ENCODE peak calls at places on chromosome 19, in nine cellular contexts. J is ovary, E is pancreas, K is neural progenitor cell, X is cardiac muscle cell, H is mesendoderm, T is fibroblast of the aortic adventitia, N is heart right ventricle, C is right lobe of liver. D is an unnamed sample.

GRCh38 chr19:3605770-3606169 is 905 bp downstream of the TBXA2R start:
- DNase-seq in X (no peak), E (no peak), N (no peak), T (peak; percentile 11), K (no peak), J (no peak), C (no peak), H (no peak), D (no peak)

GRCh38 chr19:35995655-35995993 is 636 bp downstream of the SDHAF1 start:
- DNase-seq in J (peak; percentile 59), K (peak; percentile 80), X (peak; percentile 58), C (peak; percentile 69), T (peak; percentile 25), H (peak; percentile 82), E (peak; percentile 56), N (peak; percentile 29), D (peak; percentile 36)

GRCh38 chr19:3798137-3798536 is 12.0 kb upstream of the MATK start:
- DNase-seq in J (no peak), X (no peak), H (no peak), K (no peak), N (no peak), C (no peak), T (no peak), E (no peak), D (no peak)

GRCh38 chr19:2610637-2611482 is 91.6 kb downstream of the GNG7 start:
- DNase-seq in E (peak; percentile 95), N (peak; percentile 92), T (peak; percentile 98), K (peak; percentile 92), C (peak; percentile 95), H (peak; percentile 96), J (peak; percentile 91), X (peak; percentile 95), D (peak; percentile 94)

GRCh38 chr19:4984448-4984990 is 15.6 kb downstream of the KDM4B start:
- DNase-seq in N (no peak), E (no peak), T (no peak), J (no peak), H (no peak), X (no peak), K (no peak), C (no peak), D (no peak)

GRCh38 chr19:3409346-3410064 is 43.1 kb downstream of the NFIC start:
- DNase-seq in T (no peak), E (peak; percentile 58), X (no peak), J (no peak), H (no peak), K (no peak), C (peak; percentile 98), N (peak; percentile 71), D (no peak)

GRCh38 chr19:13146763-13147563 is 3.2 kb downstream of the STX10 start:
- DNase-seq in X (peak; percentile 61), T (peak; percentile 48), H (no peak), E (no peak), K (no peak), N (no peak), J (no peak), C (no peak), D (peak; percentile 38)

GRCh38 chr19:13537454-13537853 is 31.2 kb upstream of the CACNA1A start:
- DNase-seq in X (no peak), C (no peak), N (no peak), K (peak; percentile 44), E (no peak), J (no peak), H (peak; percentile 60), T (no peak), D (no peak)

GRCh38 chr19:18999016-18999758 is 34.1 kb downstream of the SUGP2 start:
- DNase-seq in T (peak; percentile 27), H (no peak), E (no peak), C (peak; percentile 71), X (peak; percentile 56), J (no peak), N (no peak), K (no peak), D (peak; percentile 42)

GRCh38 chr19:38676023-38676877 is 28.8 kb downstream of the ACTN4 start:
- DNase-seq in H (no peak), C (no peak), X (peak; percentile 77), J (peak; percentile 57), K (no peak), N (peak; percentile 52), T (peak; percentile 73), E (no peak), D (peak; percentile 78)

GRCh38 chr19:31118292-31118925 is 230.8 kb downstream of the TSHZ3 start:
- DNase-seq in H (peak; percentile 35), K (peak; percentile 6), E (no peak), T (no peak), N (no peak), C (no peak), J (no peak), X (no peak), D (no peak)

GRCh38 chr19:48061401-48062344 is 17.8 kb upstream of the CABP5 start:
- DNase-seq in T (no peak), E (no peak), J (no peak), C (no peak), N (no peak), K (no peak), H (peak; percentile 88), X (no peak), D (no peak)

DNA sequence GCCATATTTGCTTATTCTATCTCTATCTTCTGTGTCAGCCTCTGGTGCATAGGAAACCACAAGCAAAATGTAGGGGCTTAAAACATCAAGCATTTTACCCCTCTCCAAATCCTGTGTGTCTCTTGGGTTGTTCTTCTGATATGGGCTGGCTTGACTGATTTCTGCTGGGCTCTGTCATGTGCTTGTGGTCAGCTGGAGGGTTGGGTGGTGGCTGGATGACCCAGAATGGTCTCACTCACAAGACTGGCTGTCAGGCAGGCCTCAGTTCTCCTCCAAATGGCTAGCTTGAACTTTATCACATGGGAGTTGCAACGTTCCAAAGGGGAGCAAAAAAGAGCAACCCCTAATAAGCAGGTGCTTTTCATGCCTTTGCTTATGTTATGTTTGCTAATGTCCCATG is 9.6 kb upstream of the LYPD5 start:
- DNase-seq in T (no peak), H (no peak), C (no peak), X (no peak), E (no peak), N (no peak), J (no peak), K (no peak), D (no peak)
- H3K4me3 ChIP-seq in T (no peak overlapping the region), H (no peak overlapping the region), C (no peak overlapping the region), X (no peak overlapping the region), E (no peak overlapping the region), N (no peak overlapping the region), J (no peak overlapping the region), K (no peak overlapping the region), D (no peak overlapping the region)

DNA sequence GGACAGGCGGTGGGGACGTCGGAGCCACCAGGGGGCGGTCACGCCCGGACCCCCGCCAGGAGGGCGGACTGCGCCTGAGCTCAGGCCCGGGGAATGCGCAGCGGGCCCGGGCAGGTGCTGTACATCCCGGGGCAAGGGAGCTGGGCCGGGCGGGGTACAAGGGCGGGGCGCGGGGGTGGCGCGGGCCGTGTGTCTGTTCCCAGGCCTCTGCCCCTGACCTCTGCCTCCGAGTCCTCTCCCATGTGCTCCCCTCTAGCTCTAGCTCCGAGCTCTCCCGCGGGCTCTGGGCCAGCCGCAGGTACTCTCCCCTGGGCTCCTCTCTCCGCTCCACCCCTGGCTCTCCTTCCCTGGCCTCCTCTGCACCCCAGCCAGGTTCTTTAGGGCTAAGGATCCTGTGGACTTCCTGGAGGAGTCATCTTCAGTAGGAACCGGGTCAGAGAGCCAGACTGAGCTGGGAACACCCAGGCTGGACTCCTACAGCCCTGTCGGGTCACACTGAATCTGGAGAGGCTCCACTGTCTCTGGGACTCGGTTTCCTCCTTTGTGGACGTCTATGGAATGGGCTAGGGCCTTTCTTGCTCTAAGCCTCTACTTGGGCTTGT is 2.3 kb downstream of the PPP1R13L start:
- DNase-seq in N (no peak), T (no peak), E (peak; percentile 69), J (no peak), H (peak; percentile 92), X (peak; percentile 34), K (peak; percentile 81), C (peak; percentile 50), D (no peak)
- H3K4me3 ChIP-seq in N (peak overlapping the region; percentile 15), T (no peak overlapping the region), E (no peak overlapping the region), J (no peak overlapping the region), H (no peak overlapping the region), X (no peak overlapping the region), K (no peak overlapping the region), C (no peak overlapping the region), D (no peak overlapping the region)

DNA sequence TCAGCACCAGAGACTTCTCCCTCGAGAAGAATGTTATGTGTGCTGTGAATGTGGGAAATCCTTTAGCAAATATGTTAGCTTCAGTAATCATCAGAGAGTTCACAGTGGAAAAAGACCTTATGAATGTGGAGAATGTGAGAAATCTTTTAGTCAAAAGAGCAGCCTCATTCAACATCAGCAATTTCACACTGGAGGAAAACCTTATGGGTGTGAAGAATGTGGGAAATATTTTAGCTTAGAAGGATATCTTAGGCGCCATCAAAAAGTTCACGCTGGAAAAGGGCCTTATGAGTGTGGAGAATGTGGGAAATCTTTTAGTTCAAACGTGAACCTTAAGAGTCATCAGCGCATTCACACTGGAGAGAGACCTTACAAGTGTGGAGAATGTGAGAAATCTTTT is 8.3 kb upstream of the ZNF587 start:
- DNase-seq in X (no peak), H (peak; percentile 79), J (no peak), N (no peak), E (no peak), C (no peak), K (no peak), T (no peak), D (peak; percentile 30)
- H3K4me3 ChIP-seq in X (no peak overlapping the region), H (no peak overlapping the region), J (no peak overlapping the region), N (no peak overlapping the region), E (no peak overlapping the region), C (no peak overlapping the region), K (no peak overlapping the region), T (no peak overlapping the region), D (no peak overlapping the region)

GRCh38 chr19:42388851-42389489 is 1.1 kb downstream of the CNFN start:
- DNase-seq in H (no peak), C (no peak), J (no peak), N (no peak), T (no peak), X (no peak), E (no peak), K (no peak), D (no peak)

GRCh38 chr19:42396248-42396541 is 6.1 kb upstream of the CNFN start:
- DNase-seq in X (peak; percentile 55), J (no peak), N (no peak), C (no peak), H (peak; percentile 74), T (no peak), E (no peak), K (no peak), D (no peak)

GRCh38 chr19:42394751-42395150 is 4.7 kb upstream of the CNFN start:
- DNase-seq in H (peak; percentile 47), X (peak; percentile 10), K (no peak), E (no peak), T (no peak), C (no peak), J (no peak), N (no peak), D (no peak)

GRCh38 chr19:42389899-42390298 is at the start of gene CNFN:
- DNase-seq in T (no peak), K (no peak), E (no peak), X (no peak), C (no peak), N (no peak), J (no peak), H (no peak), D (no peak)

GRCh38 chr19:42392165-42392564 is 2.1 kb upstream of the CNFN start:
- DNase-seq in J (no peak), T (no peak), H (no peak), C (no peak), N (no peak), E (no peak), K (no peak), X (no peak), D (no peak)
- H3K4me3 ChIP-seq in J (no peak overlapping the region), T (no peak overlapping the region), H (no peak overlapping the region), C (no peak overlapping the region), N (no peak overlapping the region), E (no peak overlapping the region), K (no peak overlapping the region), X (no peak overlapping the region), D (no peak overlapping the region)